ENCODE peak calls at places on chromosomes 1 and 21, in six cellular contexts. One of them, this sample, is unnamed.

GRCh38 chr1:117612517-117613248 is 6.8 kb downstream of the TENT5C start:
- DNase-seq in HepG2: no peak
- DNase-seq in HL-60: peak
- DNase-seq in K562: peak
- DNase-seq in SK-N-SH: no peak
- DNase-seq in H1: no peak
- DNase-seq in this sample: no peak

GRCh38 chr1:241775021-241775420 is 73.0 kb upstream of the EXO1 start:
- DNase-seq in H1: no peak
- DNase-seq in HepG2: no peak
- DNase-seq in K562: no peak
- DNase-seq in HL-60: no peak
- DNase-seq in SK-N-SH: no peak
- DNase-seq in this sample: no peak

GRCh38 chr1:32138965-32139364 is 31.1 kb downstream of the KPNA6 start:
- DNase-seq in HL-60: no peak
- DNase-seq in H1: no peak
- DNase-seq in HepG2: peak
- DNase-seq in SK-N-SH: no peak
- DNase-seq in K562: no peak
- DNase-seq in this sample: no peak

GRCh38 chr1:62263006-62263812 is 56.0 kb downstream of the KANK4 start:
- DNase-seq in H1: no peak
- DNase-seq in K562: no peak
- DNase-seq in SK-N-SH: no peak
- DNase-seq in HepG2: no peak
- DNase-seq in HL-60: peak
- DNase-seq in this sample: no peak

GRCh38 chr1:84370831-84371394 is 27.4 kb upstream of the DNASE2B start:
- DNase-seq in SK-N-SH: no peak
- DNase-seq in HL-60: no peak
- DNase-seq in K562: no peak
- DNase-seq in H1: no peak
- DNase-seq in HepG2: no peak
- DNase-seq in this sample: no peak

GRCh38 chr21:43600642-43601397 is 58.5 kb downstream of the HSF2BP start:
- DNase-seq in SK-N-SH: peak
- DNase-seq in H1: no peak
- DNase-seq in HepG2: no peak
- DNase-seq in K562: no peak
- DNase-seq in HL-60: no peak
- DNase-seq in this sample: no peak

GRCh38 chr1:152189657-152190442 is 30.8 kb upstream of the RPTN start:
- DNase-seq in HepG2: peak
- DNase-seq in H1: peak
- DNase-seq in HL-60: peak
- DNase-seq in K562: peak
- DNase-seq in SK-N-SH: peak
- DNase-seq in this sample: no peak

GRCh38 chr1:164728719-164729118 is 169.7 kb downstream of the PBX1 start:
- DNase-seq in K562: no peak
- DNase-seq in H1: no peak
- DNase-seq in HepG2: no peak
- DNase-seq in HL-60: no peak
- DNase-seq in SK-N-SH: no peak
- DNase-seq in this sample: no peak

GRCh38 chr1:119587328-119587727 is 60.7 kb downstream of the ZNF697 start:
- DNase-seq in K562: no peak
- DNase-seq in HepG2: peak
- DNase-seq in SK-N-SH: no peak
- DNase-seq in H1: no peak
- DNase-seq in HL-60: no peak
- DNase-seq in this sample: no peak

GRCh38 chr1:201766117-201766863 is 62.7 kb upstream of the IPO9 start:
- DNase-seq in HepG2: no peak
- DNase-seq in H1: no peak
- DNase-seq in K562: no peak
- DNase-seq in HL-60: no peak
- DNase-seq in SK-N-SH: no peak
- DNase-seq in this sample: no peak

GRCh38 chr1:201763439-201764140 is 65.4 kb upstream of the IPO9 start:
- DNase-seq in H1: no peak
- DNase-seq in HepG2: no peak
- DNase-seq in K562: no peak
- DNase-seq in SK-N-SH: no peak
- DNase-seq in HL-60: no peak
- DNase-seq in this sample: no peak

GRCh38 chr1:201761871-201762270 is 67.1 kb upstream of the IPO9 start:
- DNase-seq in HepG2: no peak
- DNase-seq in H1: no peak
- DNase-seq in SK-N-SH: no peak
- DNase-seq in K562: no peak
- DNase-seq in HL-60: no peak
- DNase-seq in this sample: no peak

GRCh38 chr1:201761178-201761577 is 67.8 kb upstream of the IPO9 start:
- DNase-seq in K562: no peak
- DNase-seq in H1: no peak
- DNase-seq in SK-N-SH: no peak
- DNase-seq in HepG2: no peak
- DNase-seq in HL-60: no peak
- DNase-seq in this sample: no peak

GRCh38 chr1:201764166-201764565 is 64.8 kb upstream of the IPO9 start:
- DNase-seq in SK-N-SH: no peak
- DNase-seq in K562: no peak
- DNase-seq in H1: no peak
- DNase-seq in HepG2: no peak
- DNase-seq in HL-60: no peak
- DNase-seq in this sample: no peak
- TF ChIP-seq GABPA in SK-N-SH: no peak
- TF ChIP-seq GABPA in K562: no peak
- TF ChIP-seq GABPA in H1: no peak
- TF ChIP-seq GABPA in HepG2: no peak
- TF ChIP-seq GABPA in HL-60: no peak
- TF ChIP-seq GABPA in this sample: no peak

GRCh38 chr1:48679868-48680267 is 96.8 kb downstream of the BEND5 start:
- DNase-seq in SK-N-SH: no peak
- DNase-seq in H1: no peak
- DNase-seq in HL-60: no peak
- DNase-seq in HepG2: no peak
- DNase-seq in K562: no peak
- DNase-seq in this sample: no peak

GRCh38 chr1:48683878-48684277 is 92.8 kb downstream of the BEND5 start:
- DNase-seq in HepG2: no peak
- DNase-seq in SK-N-SH: no peak
- DNase-seq in HL-60: no peak
- DNase-seq in K562: no peak
- DNase-seq in H1: no peak
- DNase-seq in this sample: no peak

GRCh38 chr1:48679107-48679506 is 97.6 kb downstream of the BEND5 start:
- DNase-seq in SK-N-SH: no peak
- DNase-seq in HepG2: no peak
- DNase-seq in H1: no peak
- DNase-seq in HL-60: no peak
- DNase-seq in K562: no peak
- DNase-seq in this sample: no peak

GRCh38 chr1:48680411-48681035 is 96.2 kb downstream of the BEND5 start:
- DNase-seq in HL-60: no peak
- DNase-seq in HepG2: no peak
- DNase-seq in K562: no peak
- DNase-seq in H1: no peak
- DNase-seq in SK-N-SH: no peak
- DNase-seq in this sample: no peak

GRCh38 chr1:48681476-48682305 is 95.0 kb downstream of the BEND5 start:
- DNase-seq in K562: no peak
- DNase-seq in H1: no peak
- DNase-seq in HL-60: no peak
- DNase-seq in SK-N-SH: no peak
- DNase-seq in HepG2: no peak
- DNase-seq in this sample: no peak
- TF ChIP-seq GABPA in K562: no peak
- TF ChIP-seq GABPA in H1: no peak
- TF ChIP-seq GABPA in HL-60: no peak
- TF ChIP-seq GABPA in SK-N-SH: no peak
- TF ChIP-seq GABPA in HepG2: no peak
- TF ChIP-seq GABPA in this sample: no peak

DNA sequence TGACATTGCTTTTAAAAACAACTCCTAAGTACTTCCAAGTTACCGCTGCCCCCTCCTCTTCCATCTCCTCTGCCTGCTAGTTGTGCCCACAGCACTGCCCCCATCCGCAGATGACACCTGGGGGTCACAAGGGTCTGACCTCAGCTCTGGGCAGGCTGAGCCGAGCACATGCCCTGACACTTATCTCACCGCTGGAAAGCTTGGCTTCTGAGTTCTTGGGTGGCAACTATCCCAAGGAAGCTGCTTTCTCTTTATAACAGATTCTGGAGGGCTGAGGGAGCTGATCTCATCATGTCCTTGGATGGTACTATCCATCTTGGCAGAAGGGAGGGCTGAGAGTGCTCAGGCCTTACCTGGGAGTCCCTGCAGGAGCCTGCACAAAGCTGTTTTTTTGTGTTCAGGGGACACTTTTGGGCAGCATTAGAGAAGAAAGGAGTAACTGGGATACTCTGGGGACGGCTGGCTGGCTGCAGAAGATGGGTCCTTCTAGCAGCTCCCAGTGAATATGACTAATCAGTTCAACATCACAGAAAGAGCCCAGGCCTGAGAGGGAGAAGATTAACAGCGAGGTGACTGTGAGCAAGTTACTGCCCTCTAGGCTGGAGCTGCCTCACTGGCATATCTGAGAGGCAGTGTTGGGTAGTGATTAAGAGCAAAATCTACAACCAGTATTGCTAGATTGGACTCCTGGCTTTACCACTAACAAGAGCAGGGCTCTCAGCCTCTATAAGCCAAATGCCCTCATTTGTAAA is 71.6 kb downstream of the PLXNA2 start:
- DNase-seq in HL-60: no peak
- DNase-seq in HepG2: peak
- DNase-seq in SK-N-SH: no peak
- DNase-seq in H1: no peak
- DNase-seq in K562: peak
- DNase-seq in this sample: no peak
- TF ChIP-seq GABPA in HL-60: no peak
- TF ChIP-seq GABPA in HepG2: no peak
- TF ChIP-seq GABPA in SK-N-SH: no peak
- TF ChIP-seq GABPA in H1: no peak
- TF ChIP-seq GABPA in K562: no peak
- TF ChIP-seq GABPA in this sample: no peak

GRCh38 chr1:99727575-99728190 is 38.8 kb downstream of the FRRS1 start:
- DNase-seq in HL-60: no peak
- DNase-seq in H1: no peak
- DNase-seq in SK-N-SH: no peak
- DNase-seq in HepG2: no peak
- DNase-seq in K562: no peak
- DNase-seq in this sample: no peak
- TF ChIP-seq GABPA in HL-60: no peak
- TF ChIP-seq GABPA in H1: no peak
- TF ChIP-seq GABPA in SK-N-SH: no peak
- TF ChIP-seq GABPA in HepG2: no peak
- TF ChIP-seq GABPA in K562: no peak
- TF ChIP-seq GABPA in this sample: no peak

DNA sequence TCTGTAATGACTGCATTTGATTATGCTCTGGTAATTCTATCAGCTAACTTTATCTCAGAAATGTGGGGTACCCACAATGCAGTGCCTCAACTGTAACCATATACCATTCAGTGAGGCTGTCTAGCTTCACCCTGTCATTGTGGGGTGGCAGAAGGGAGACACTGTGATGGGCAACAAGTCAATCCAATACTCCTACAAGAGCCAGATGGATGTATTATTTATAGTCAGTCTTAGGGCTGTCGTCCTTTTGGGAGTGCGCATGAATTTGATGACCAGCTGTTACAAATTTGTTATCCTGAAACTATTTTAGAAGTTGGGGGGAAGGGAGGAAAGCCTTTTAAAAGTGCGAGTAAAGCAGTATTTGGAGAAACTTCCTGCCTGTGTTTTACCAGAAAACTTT is 1.6 kb upstream of the AKNAD1 start:
- DNase-seq in HepG2: no peak
- DNase-seq in SK-N-SH: no peak
- DNase-seq in HL-60: no peak
- DNase-seq in H1: no peak
- DNase-seq in K562: no peak
- DNase-seq in this sample: no peak
- TF ChIP-seq GABPA in HepG2: no peak
- TF ChIP-seq GABPA in SK-N-SH: no peak
- TF ChIP-seq GABPA in HL-60: no peak
- TF ChIP-seq GABPA in H1: no peak
- TF ChIP-seq GABPA in K562: no peak
- TF ChIP-seq GABPA in this sample: no peak

DNA sequence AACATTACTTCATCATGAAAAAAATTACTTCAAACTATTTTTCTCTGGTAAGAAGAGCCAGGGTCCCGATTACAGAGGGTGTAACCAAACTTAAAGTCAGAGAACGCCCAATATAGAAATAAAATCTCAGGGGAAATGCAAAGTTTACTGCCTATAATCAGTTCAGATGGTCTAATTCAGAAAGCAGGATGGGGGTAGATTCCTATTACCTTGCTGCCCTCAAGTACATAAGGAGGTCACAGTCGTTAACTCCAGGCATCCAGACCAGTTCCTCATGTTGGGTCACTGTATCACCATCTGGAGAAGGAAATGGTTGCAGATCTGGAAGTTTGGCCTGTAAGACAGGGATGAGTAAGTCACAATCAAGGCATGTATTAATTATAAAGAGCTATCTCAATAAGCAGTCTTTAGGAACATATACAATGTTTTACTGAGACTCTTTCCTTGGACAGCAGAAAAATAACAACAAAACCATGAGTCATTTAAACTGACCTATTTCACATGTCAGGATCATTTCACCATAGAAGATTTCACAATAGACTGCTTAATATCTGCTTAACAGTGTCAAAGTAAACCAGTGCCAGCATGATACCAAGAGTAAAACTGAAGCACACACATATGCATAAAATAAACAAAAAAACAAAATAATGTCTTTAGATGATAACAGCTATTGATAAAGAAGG is 179.4 kb downstream of the SLC45A1 start:
- DNase-seq in K562: no peak
- DNase-seq in SK-N-SH: no peak
- DNase-seq in HepG2: no peak
- DNase-seq in HL-60: peak
- DNase-seq in H1: no peak
- DNase-seq in this sample: no peak
- TF ChIP-seq GABPA in K562: no peak
- TF ChIP-seq GABPA in SK-N-SH: no peak
- TF ChIP-seq GABPA in HepG2: no peak
- TF ChIP-seq GABPA in HL-60: no peak
- TF ChIP-seq GABPA in H1: no peak
- TF ChIP-seq GABPA in this sample: no peak

GRCh38 chr1:22527555-22528296 is 35.6 kb upstream of the EPHA8 start:
- DNase-seq in SK-N-SH: peak
- DNase-seq in HepG2: no peak
- DNase-seq in HL-60: no peak
- DNase-seq in H1: no peak
- DNase-seq in K562: no peak
- DNase-seq in this sample: no peak
- TF ChIP-seq GABPA in SK-N-SH: no peak
- TF ChIP-seq GABPA in HepG2: no peak
- TF ChIP-seq GABPA in HL-60: no peak
- TF ChIP-seq GABPA in H1: no peak
- TF ChIP-seq GABPA in K562: no peak
- TF ChIP-seq GABPA in this sample: no peak

GRCh38 chr1:91098299-91098901 is 76.6 kb upstream of the ZNF644 start:
- DNase-seq in SK-N-SH: no peak
- DNase-seq in HL-60: no peak
- DNase-seq in HepG2: no peak
- DNase-seq in H1: peak
- DNase-seq in K562: no peak
- DNase-seq in this sample: no peak
- TF ChIP-seq GABPA in SK-N-SH: no peak
- TF ChIP-seq GABPA in HL-60: no peak
- TF ChIP-seq GABPA in HepG2: no peak
- TF ChIP-seq GABPA in H1: no peak
- TF ChIP-seq GABPA in K562: no peak
- TF ChIP-seq GABPA in this sample: no peak